ENCODE peak calls at places on chromosomes 16 and 17, in six cellular contexts. One of them, this sample, is unnamed.

GRCh38 chr16:67562918-67563707 is 787 bp downstream of the CTCF start:
- DNase-seq in nephron progenitor cell: peak
- DNase-seq in stomach: peak
- DNase-seq in left ventricle myocardium inferior: peak
- DNase-seq in psoas muscle: peak
- DNase-seq in cardiac muscle cell: peak
- DNase-seq in this sample: peak

GRCh38 chr17:79619636-79620206 is 8.9 kb upstream of the RBFOX3 start:
- DNase-seq in stomach: no peak
- DNase-seq in nephron progenitor cell: no peak
- DNase-seq in psoas muscle: no peak
- DNase-seq in cardiac muscle cell: no peak
- DNase-seq in left ventricle myocardium inferior: no peak
- DNase-seq in this sample: peak

GRCh38 chr17:30104575-30105339 is 11.9 kb upstream of the NSRP1 start:
- DNase-seq in nephron progenitor cell: peak
- DNase-seq in left ventricle myocardium inferior: peak
- DNase-seq in psoas muscle: peak
- DNase-seq in stomach: peak
- DNase-seq in cardiac muscle cell: peak
- DNase-seq in this sample: peak

GRCh38 chr17:50147841-50148225 is 2.6 kb downstream of the PPP1R9B start:
- DNase-seq in stomach: no peak
- DNase-seq in psoas muscle: no peak
- DNase-seq in cardiac muscle cell: peak
- DNase-seq in left ventricle myocardium inferior: no peak
- DNase-seq in nephron progenitor cell: no peak
- DNase-seq in this sample: no peak

GRCh38 chr17:43401293-43401692 is 2.5 kb downstream of the ARL4D start:
- DNase-seq in cardiac muscle cell: peak
- DNase-seq in nephron progenitor cell: no peak
- DNase-seq in stomach: peak
- DNase-seq in left ventricle myocardium inferior: no peak
- DNase-seq in psoas muscle: peak
- DNase-seq in this sample: no peak

GRCh38 chr16:89690392-89690901 is 4.0 kb downstream of the CDK10 start:
- DNase-seq in psoas muscle: no peak
- DNase-seq in stomach: no peak
- DNase-seq in left ventricle myocardium inferior: no peak
- DNase-seq in cardiac muscle cell: no peak
- DNase-seq in nephron progenitor cell: no peak
- DNase-seq in this sample: no peak

GRCh38 chr17:37399404-37399803 is 7.2 kb downstream of the ACACA start:
- DNase-seq in stomach: no peak
- DNase-seq in cardiac muscle cell: no peak
- DNase-seq in left ventricle myocardium inferior: no peak
- DNase-seq in nephron progenitor cell: no peak
- DNase-seq in psoas muscle: no peak
- DNase-seq in this sample: no peak

GRCh38 chr17:74059471-74059870 is 144.0 kb upstream of the RPL38 start:
- DNase-seq in psoas muscle: no peak
- DNase-seq in left ventricle myocardium inferior: no peak
- DNase-seq in cardiac muscle cell: no peak
- DNase-seq in stomach: peak
- DNase-seq in nephron progenitor cell: no peak
- DNase-seq in this sample: no peak

GRCh38 chr17:41415833-41416335 is 8.5 kb downstream of the KRT37 start:
- DNase-seq in stomach: no peak
- DNase-seq in psoas muscle: no peak
- DNase-seq in cardiac muscle cell: no peak
- DNase-seq in nephron progenitor cell: no peak
- DNase-seq in left ventricle myocardium inferior: no peak
- DNase-seq in this sample: no peak

GRCh38 chr16:75279277-75279676 is 27.9 kb upstream of the BCAR1 start:
- DNase-seq in left ventricle myocardium inferior: no peak
- DNase-seq in cardiac muscle cell: no peak
- DNase-seq in stomach: no peak
- DNase-seq in psoas muscle: no peak
- DNase-seq in nephron progenitor cell: no peak
- DNase-seq in this sample: no peak

GRCh38 chr16:87415441-87415840 is 23.3 kb downstream of the MAP1LC3B start:
- DNase-seq in stomach: no peak
- DNase-seq in psoas muscle: no peak
- DNase-seq in nephron progenitor cell: no peak
- DNase-seq in cardiac muscle cell: no peak
- DNase-seq in left ventricle myocardium inferior: peak
- DNase-seq in this sample: no peak

GRCh38 chr16:17432902-17433576 is 37.7 kb downstream of the XYLT1 start:
- DNase-seq in psoas muscle: no peak
- DNase-seq in cardiac muscle cell: peak
- DNase-seq in nephron progenitor cell: no peak
- DNase-seq in left ventricle myocardium inferior: no peak
- DNase-seq in stomach: no peak
- DNase-seq in this sample: no peak

GRCh38 chr16:54289242-54290051 is 2.9 kb upstream of the IRX3 start:
- DNase-seq in stomach: no peak
- DNase-seq in cardiac muscle cell: peak
- DNase-seq in left ventricle myocardium inferior: no peak
- DNase-seq in nephron progenitor cell: peak
- DNase-seq in psoas muscle: no peak
- DNase-seq in this sample: no peak

GRCh38 chr17:74404218-74404617 is 27.7 kb upstream of the GPRC5C start:
- DNase-seq in psoas muscle: no peak
- DNase-seq in nephron progenitor cell: no peak
- DNase-seq in cardiac muscle cell: no peak
- DNase-seq in stomach: no peak
- DNase-seq in left ventricle myocardium inferior: no peak
- DNase-seq in this sample: no peak

GRCh38 chr16:14014284-14014625 is 56.9 kb upstream of the MRTFB start:
- DNase-seq in stomach: no peak
- DNase-seq in cardiac muscle cell: no peak
- DNase-seq in psoas muscle: no peak
- DNase-seq in nephron progenitor cell: no peak
- DNase-seq in left ventricle myocardium inferior: no peak
- DNase-seq in this sample: no peak

GRCh38 chr16:2816751-2817495 is at the start of gene PRSS21:
- DNase-seq in left ventricle myocardium inferior: no peak
- DNase-seq in cardiac muscle cell: no peak
- DNase-seq in nephron progenitor cell: no peak
- DNase-seq in stomach: no peak
- DNase-seq in psoas muscle: no peak
- DNase-seq in this sample: no peak

GRCh38 chr16:56246051-56246817 is 54.9 kb downstream of the GNAO1 start:
- DNase-seq in left ventricle myocardium inferior: no peak
- DNase-seq in psoas muscle: no peak
- DNase-seq in stomach: no peak
- DNase-seq in nephron progenitor cell: peak
- DNase-seq in cardiac muscle cell: no peak
- DNase-seq in this sample: no peak

GRCh38 chr17:2880050-2880449 is 83.8 kb downstream of the RAP1GAP2 start:
- DNase-seq in stomach: no peak
- DNase-seq in psoas muscle: no peak
- DNase-seq in left ventricle myocardium inferior: no peak
- DNase-seq in nephron progenitor cell: no peak
- DNase-seq in cardiac muscle cell: no peak
- DNase-seq in this sample: no peak

GRCh38 chr17:74477411-74477810 is 11.0 kb downstream of the CD300A start:
- DNase-seq in left ventricle myocardium inferior: no peak
- DNase-seq in psoas muscle: no peak
- DNase-seq in nephron progenitor cell: no peak
- DNase-seq in stomach: no peak
- DNase-seq in cardiac muscle cell: no peak
- DNase-seq in this sample: no peak

GRCh38 chr16:10067406-10067805 is 114.8 kb downstream of the GRIN2A start:
- DNase-seq in cardiac muscle cell: no peak
- DNase-seq in psoas muscle: no peak
- DNase-seq in stomach: no peak
- DNase-seq in left ventricle myocardium inferior: no peak
- DNase-seq in nephron progenitor cell: no peak
- DNase-seq in this sample: no peak

GRCh38 chr17:15306406-15306970 is 34.9 kb downstream of the TEKT3 start:
- DNase-seq in stomach: no peak
- DNase-seq in cardiac muscle cell: peak
- DNase-seq in nephron progenitor cell: no peak
- DNase-seq in left ventricle myocardium inferior: no peak
- DNase-seq in psoas muscle: no peak
- DNase-seq in this sample: no peak

GRCh38 chr17:10019941-10020403 is 114.9 kb upstream of the RCVRN start:
- DNase-seq in cardiac muscle cell: no peak
- DNase-seq in left ventricle myocardium inferior: no peak
- DNase-seq in stomach: no peak
- DNase-seq in nephron progenitor cell: peak
- DNase-seq in psoas muscle: no peak
- DNase-seq in this sample: no peak

GRCh38 chr16:536746-537145 is 9.2 kb downstream of the CAPN15 start:
- DNase-seq in nephron progenitor cell: no peak
- DNase-seq in stomach: no peak
- DNase-seq in left ventricle myocardium inferior: no peak
- DNase-seq in cardiac muscle cell: no peak
- DNase-seq in psoas muscle: no peak
- DNase-seq in this sample: no peak

GRCh38 chr16:17131351-17131750 is 339.4 kb downstream of the XYLT1 start:
- DNase-seq in psoas muscle: no peak
- DNase-seq in left ventricle myocardium inferior: no peak
- DNase-seq in nephron progenitor cell: no peak
- DNase-seq in cardiac muscle cell: no peak
- DNase-seq in stomach: no peak
- DNase-seq in this sample: no peak

GRCh38 chr16:5025171-5025632 is 8.5 kb downstream of the NAGPA start:
- DNase-seq in cardiac muscle cell: peak
- DNase-seq in left ventricle myocardium inferior: peak
- DNase-seq in psoas muscle: no peak
- DNase-seq in stomach: peak
- DNase-seq in nephron progenitor cell: peak
- DNase-seq in this sample: peak

GRCh38 chr16:22675745-22676540 is 138.0 kb upstream of the HS3ST2 start:
- DNase-seq in nephron progenitor cell: no peak
- DNase-seq in stomach: no peak
- DNase-seq in psoas muscle: no peak
- DNase-seq in cardiac muscle cell: no peak
- DNase-seq in left ventricle myocardium inferior: no peak
- DNase-seq in this sample: no peak

GRCh38 chr16:456891-457483 is 31.5 kb downstream of the RAB11FIP3 start:
- DNase-seq in psoas muscle: no peak
- DNase-seq in nephron progenitor cell: no peak
- DNase-seq in cardiac muscle cell: peak
- DNase-seq in left ventricle myocardium inferior: no peak
- DNase-seq in stomach: peak
- DNase-seq in this sample: no peak

GRCh38 chr16:58426095-58426494 is 33.8 kb downstream of the GINS3 start:
- DNase-seq in nephron progenitor cell: no peak
- DNase-seq in stomach: no peak
- DNase-seq in cardiac muscle cell: no peak
- DNase-seq in psoas muscle: no peak
- DNase-seq in left ventricle myocardium inferior: no peak
- DNase-seq in this sample: no peak

GRCh38 chr16:46972971-46973456 is 460 bp downstream of the DNAJA2 start:
- DNase-seq in psoas muscle: peak
- DNase-seq in left ventricle myocardium inferior: peak
- DNase-seq in nephron progenitor cell: peak
- DNase-seq in cardiac muscle cell: peak
- DNase-seq in stomach: peak
- DNase-seq in this sample: no peak

DNA sequence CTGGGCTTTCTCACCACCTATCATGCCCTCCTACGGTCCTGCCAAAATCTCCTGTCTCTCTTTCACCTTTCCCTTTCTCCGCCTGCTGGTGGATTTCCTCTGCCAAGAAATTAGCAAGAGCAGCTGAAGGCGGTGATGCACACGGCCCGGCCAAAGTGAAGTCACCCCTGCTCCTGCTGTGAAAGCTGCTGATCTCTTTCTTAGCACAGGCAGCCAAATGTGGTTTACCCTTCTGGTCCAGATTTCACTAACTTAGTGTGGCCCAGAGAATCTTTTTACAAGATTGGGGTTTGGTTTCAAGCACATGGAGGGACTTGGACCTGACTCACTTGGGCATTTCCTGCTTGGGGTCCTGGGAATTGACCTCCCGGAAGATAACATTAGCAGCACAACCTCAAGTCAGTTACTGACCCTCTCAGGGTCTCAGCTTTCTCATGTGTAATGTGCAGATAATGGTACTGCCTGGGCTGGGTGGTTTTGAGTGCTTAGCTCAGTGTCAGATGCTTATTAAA is 155.7 kb downstream of the SOCS1 start:
- DNase-seq in stomach: peak
- DNase-seq in nephron progenitor cell: peak
- DNase-seq in left ventricle myocardium inferior: peak
- DNase-seq in cardiac muscle cell: peak
- DNase-seq in psoas muscle: peak
- DNase-seq in this sample: no peak
- TF ChIP-seq CTCF in stomach: peak
- TF ChIP-seq CTCF in nephron progenitor cell: no peak
- TF ChIP-seq CTCF in left ventricle myocardium inferior: peak
- TF ChIP-seq CTCF in cardiac muscle cell: peak
- TF ChIP-seq CTCF in psoas muscle: no peak
- TF ChIP-seq CTCF in this sample: no peak

GRCh38 chr17:385836-386144 is 33.2 kb upstream of the RPH3AL start:
- DNase-seq in nephron progenitor cell: no peak
- DNase-seq in cardiac muscle cell: no peak
- DNase-seq in left ventricle myocardium inferior: no peak
- DNase-seq in psoas muscle: no peak
- DNase-seq in stomach: no peak
- DNase-seq in this sample: no peak
- TF ChIP-seq CTCF in nephron progenitor cell: no peak
- TF ChIP-seq CTCF in cardiac muscle cell: no peak
- TF ChIP-seq CTCF in left ventricle myocardium inferior: no peak
- TF ChIP-seq CTCF in psoas muscle: no peak
- TF ChIP-seq CTCF in stomach: no peak
- TF ChIP-seq CTCF in this sample: no peak

GRCh38 chr16:69537706-69538080 is 28.1 kb upstream of the NFAT5 start:
- DNase-seq in nephron progenitor cell: no peak
- DNase-seq in cardiac muscle cell: no peak
- DNase-seq in stomach: no peak
- DNase-seq in left ventricle myocardium inferior: no peak
- DNase-seq in psoas muscle: no peak
- DNase-seq in this sample: no peak

GRCh38 chr16:69531988-69532387 is 33.8 kb upstream of the NFAT5 start:
- DNase-seq in left ventricle myocardium inferior: no peak
- DNase-seq in stomach: no peak
- DNase-seq in nephron progenitor cell: no peak
- DNase-seq in psoas muscle: no peak
- DNase-seq in cardiac muscle cell: no peak
- DNase-seq in this sample: no peak

GRCh38 chr16:69534720-69535119 is 31.0 kb upstream of the NFAT5 start:
- DNase-seq in psoas muscle: no peak
- DNase-seq in stomach: no peak
- DNase-seq in nephron progenitor cell: no peak
- DNase-seq in cardiac muscle cell: no peak
- DNase-seq in left ventricle myocardium inferior: no peak
- DNase-seq in this sample: no peak

GRCh38 chr16:69535123-69536050 is 30.4 kb upstream of the NFAT5 start:
- DNase-seq in left ventricle myocardium inferior: no peak
- DNase-seq in nephron progenitor cell: no peak
- DNase-seq in cardiac muscle cell: peak
- DNase-seq in stomach: no peak
- DNase-seq in psoas muscle: no peak
- DNase-seq in this sample: no peak

GRCh38 chr16:69532761-69533459 is 32.9 kb upstream of the NFAT5 start:
- DNase-seq in stomach: no peak
- DNase-seq in left ventricle myocardium inferior: no peak
- DNase-seq in nephron progenitor cell: no peak
- DNase-seq in cardiac muscle cell: no peak
- DNase-seq in psoas muscle: no peak
- DNase-seq in this sample: no peak
- TF ChIP-seq CTCF in stomach: no peak
- TF ChIP-seq CTCF in left ventricle myocardium inferior: no peak
- TF ChIP-seq CTCF in nephron progenitor cell: no peak
- TF ChIP-seq CTCF in cardiac muscle cell: no peak
- TF ChIP-seq CTCF in psoas muscle: no peak
- TF ChIP-seq CTCF in this sample: no peak

GRCh38 chr17:47841488-47842308 is 625 bp upstream of the SCRN2 start:
- DNase-seq in psoas muscle: no peak
- DNase-seq in nephron progenitor cell: no peak
- DNase-seq in cardiac muscle cell: no peak
- DNase-seq in stomach: no peak
- DNase-seq in left ventricle myocardium inferior: no peak
- DNase-seq in this sample: no peak
- TF ChIP-seq CTCF in psoas muscle: no peak
- TF ChIP-seq CTCF in nephron progenitor cell: peak
- TF ChIP-seq CTCF in cardiac muscle cell: no peak
- TF ChIP-seq CTCF in stomach: peak
- TF ChIP-seq CTCF in left ventricle myocardium inferior: no peak
- TF ChIP-seq CTCF in this sample: peak

This sample was measured in mesothelial cell of epicardium.